ENCODE peak calls at places on chromosomes 3 and 15, in six cellular contexts. H, V, G, L, I and U are unnamed samples.

GRCh38 chr3:46736006-46736872 is 18.6 kb upstream of the PRSS50 start:
- DNase-seq in H (peak), I (no peak), L (no peak), G (no peak), V (no peak), U (no peak)

GRCh38 chr15:64877435-64877834 is 34.3 kb upstream of the ANKDD1A start:
- DNase-seq in I (no peak), G (peak), V (peak), L (peak), H (peak), U (no peak)

GRCh38 chr3:81277853-81278252 is 483.6 kb downstream of the GBE1 start:
- DNase-seq in L (no peak), G (no peak), I (no peak), V (no peak), H (no peak), U (no peak)

GRCh38 chr3:128421966-128422365 is 44.7 kb downstream of the DNAJB8 start:
- DNase-seq in V (no peak), I (no peak), G (no peak), H (no peak), L (no peak), U (no peak)

GRCh38 chr15:90530250-90531051 is 728 bp downstream of the CRTC3 start:
- DNase-seq in G (peak), L (peak), I (no peak), V (peak), H (peak), U (no peak)

GRCh38 chr3:159858650-159859049 is 130.0 kb upstream of the IL12A start:
- DNase-seq in L (no peak), G (no peak), I (no peak), V (no peak), H (no peak), U (no peak)

GRCh38 chr3:173138031-173138430 is 3.0 kb downstream of the SPATA16 start:
- DNase-seq in I (no peak), L (no peak), V (no peak), G (no peak), H (no peak), U (no peak)

GRCh38 chr3:134060561-134061385 is 31.0 kb upstream of the SLCO2A1 start:
- DNase-seq in I (no peak), L (no peak), V (no peak), H (peak), G (no peak), U (no peak)

GRCh38 chr3:124034016-124034808 is 42.3 kb upstream of the ROPN1 start:
- DNase-seq in I (no peak), G (peak), V (peak), H (peak), L (peak), U (no peak)

GRCh38 chr3:127441764-127442163 is 148.8 kb downstream of the TPRA1 start:
- DNase-seq in V (no peak), H (peak), L (no peak), G (no peak), I (no peak), U (no peak)

GRCh38 chr3:189488241-189488767 is 142.9 kb upstream of the TP63 start:
- DNase-seq in I (peak), H (no peak), G (no peak), L (no peak), V (peak), U (no peak)

GRCh38 chr3:182294256-182294655 is 499.0 kb upstream of the ATP11B start:
- DNase-seq in H (no peak), G (no peak), L (no peak), I (no peak), V (no peak), U (no peak)

GRCh38 chr3:186365202-186365974 is 3.4 kb upstream of the DGKG start:
- DNase-seq in I (no peak), G (peak), V (no peak), H (no peak), L (no peak), U (no peak)

GRCh38 chr3:183275418-183275817 is 22.4 kb downstream of the B3GNT5 start:
- DNase-seq in G (no peak), L (no peak), H (no peak), V (no peak), I (no peak), U (peak)

GRCh38 chr3:14520967-14521366 is 19.2 kb downstream of the GRIP2 start:
- DNase-seq in H (no peak), G (no peak), V (peak), L (no peak), I (no peak), U (no peak)

GRCh38 chr3:156665296-156665695 is 9.1 kb upstream of the TIPARP start:
- DNase-seq in L (no peak), I (no peak), H (no peak), V (no peak), G (no peak), U (no peak)

GRCh38 chr3:42351221-42351620 is 59.2 kb downstream of the LYZL4 start:
- DNase-seq in L (no peak), G (no peak), I (peak), V (peak), H (no peak), U (no peak)

GRCh38 chr3:123272547-123272946 is 70.8 kb downstream of the SEC22A start:
- DNase-seq in G (no peak), V (no peak), H (no peak), I (no peak), L (no peak), U (no peak)

GRCh38 chr3:100412897-100413590 is 11.7 kb downstream of the LNP1 start:
- DNase-seq in H (no peak), I (no peak), V (no peak), L (no peak), G (no peak), U (no peak)

GRCh38 chr3:17974206-17974841 is 231.9 kb upstream of the TBC1D5 start:
- DNase-seq in G (no peak), H (no peak), I (no peak), V (no peak), L (no peak), U (no peak)

GRCh38 chr3:24254649-24255048 is 240.0 kb downstream of the THRB start:
- DNase-seq in V (no peak), G (no peak), I (no peak), H (no peak), L (no peak), U (no peak)

GRCh38 chr3:24365168-24365567 is 129.5 kb downstream of the THRB start:
- DNase-seq in I (peak), L (peak), H (no peak), V (peak), G (peak), U (no peak)

GRCh38 chr3:39491014-39491413 is 23.5 kb downstream of the MOBP start:
- DNase-seq in V (no peak), I (no peak), H (no peak), G (no peak), L (no peak), U (no peak)

GRCh38 chr3:134330895-134331810 is 43.1 kb downstream of the AMOTL2 start:
- DNase-seq in I (peak), H (no peak), V (no peak), G (no peak), L (no peak), U (no peak)

GRCh38 chr3:187963677-187964385 is 190.1 kb upstream of the LPP start:
- DNase-seq in V (no peak), H (no peak), L (no peak), G (no peak), I (no peak), U (no peak)

GRCh38 chr3:8629151-8630021 is 15.2 kb downstream of the SSUH2 start:
- DNase-seq in G (no peak), H (no peak), V (peak), I (peak), L (peak), U (no peak)

GRCh38 chr3:197256836-197257444 is 41.5 kb downstream of the DLG1 start:
- DNase-seq in I (peak), G (peak), L (peak), V (no peak), H (no peak), U (peak)

GRCh38 chr3:128486692-128487537 is 6.1 kb downstream of the GATA2 start:
- DNase-seq in H (peak), I (no peak), V (peak), L (no peak), G (peak), U (no peak)

GRCh38 chr3:46829699-46830208 is 33.5 kb downstream of the MYL3 start:
- DNase-seq in G (no peak), L (no peak), I (no peak), H (no peak), V (no peak), U (peak)

GRCh38 chr15:85380860-85381535 is 595 bp downstream of the AKAP13 start:
- DNase-seq in V (peak), I (no peak), G (peak), H (peak), L (peak), U (no peak)

GRCh38 chr3:61894988-61895935 is 333.9 kb downstream of the PTPRG start:
- DNase-seq in L (peak), H (no peak), I (peak), G (peak), V (no peak), U (peak)

GRCh38 chr3:15443826-15444524 is 16.6 kb downstream of the EAF1 start:
- DNase-seq in V (no peak), I (peak), G (no peak), L (no peak), H (no peak), U (no peak)

GRCh38 chr15:41438206-41438605 is 21.3 kb downstream of the RTF1 start:
- DNase-seq in I (no peak), L (no peak), H (no peak), G (no peak), V (no peak), U (no peak)

GRCh38 chr3:73321286-73321685 is 259.8 kb downstream of the EBLN2 start:
- DNase-seq in L (no peak), I (no peak), V (no peak), G (no peak), H (no peak), U (no peak)

GRCh38 chr3:146528954-146529353 is 15.5 kb downstream of the PLSCR1 start:
- DNase-seq in I (no peak), V (no peak), H (no peak), L (no peak), G (no peak), U (no peak)

GRCh38 chr15:76341366-76342045 is 4.9 kb downstream of the ISL2 start:
- DNase-seq in V (peak), H (no peak), G (peak), I (no peak), L (peak), U (no peak)

GRCh38 chr15:92779874-92780273 is 120.2 kb upstream of the CHD2 start:
- DNase-seq in H (no peak), V (no peak), L (no peak), I (no peak), G (no peak), U (no peak)

GRCh38 chr3:64619216-64619615 is 68.6 kb downstream of the ADAMTS9 start:
- DNase-seq in V (no peak), I (no peak), H (no peak), G (no peak), L (no peak), U (no peak)

GRCh38 chr3:64621726-64622400 is 65.9 kb downstream of the ADAMTS9 start:
- DNase-seq in G (no peak), I (no peak), L (no peak), H (no peak), V (no peak), U (no peak)

GRCh38 chr3:64620020-64620419 is 67.8 kb downstream of the ADAMTS9 start:
- DNase-seq in G (no peak), L (no peak), H (no peak), I (no peak), V (no peak), U (no peak)

GRCh38 chr3:64623125-64623524 is 64.7 kb downstream of the ADAMTS9 start:
- DNase-seq in V (no peak), G (no peak), H (no peak), I (no peak), L (no peak), U (no peak)

DNA sequence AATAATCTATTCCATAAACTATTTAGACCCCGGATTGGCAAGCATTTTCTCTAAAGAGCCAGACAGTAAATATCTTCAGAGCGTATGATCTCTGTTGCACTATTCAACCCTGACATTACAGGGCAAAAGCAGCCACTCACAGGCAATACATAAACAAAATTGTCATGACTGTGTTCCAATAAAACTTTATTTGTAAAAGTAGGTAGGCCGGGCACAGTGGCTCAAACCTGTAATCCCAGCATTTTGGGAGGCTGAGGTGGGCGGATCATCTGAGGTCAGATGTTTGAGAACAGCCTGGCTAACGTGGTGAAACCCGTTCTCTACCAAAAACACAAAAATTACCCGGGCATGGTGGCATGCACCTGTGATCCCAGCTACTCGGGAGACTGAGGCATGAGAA is 66.5 kb downstream of the ADAMTS9 start:
- DNase-seq in I (no peak), L (no peak), V (no peak), G (no peak), H (no peak), U (no peak)
- H3K4me3 ChIP-seq in I (no peak), L (no peak), V (no peak), G (no peak), H (no peak), U (no peak)

GRCh38 chr3:48561045-48561736 is 2.4 kb downstream of the UCN2 start:
- DNase-seq in H (peak), I (no peak), V (peak), L (peak), G (peak), U (no peak)
- H3K4me3 ChIP-seq in H (no peak), I (peak), V (peak), L (no peak), G (peak), U (no peak)

GRCh38 chr15:24857094-24857437 is 97.7 kb upstream of the SNRPN start:
- DNase-seq in V (no peak), G (no peak), I (no peak), H (no peak), L (no peak), U (no peak)

GRCh38 chr15:24858737-24859601 is 95.8 kb upstream of the SNRPN start:
- DNase-seq in V (no peak), H (no peak), L (no peak), I (no peak), G (no peak), U (no peak)

GRCh38 chr15:24861014-24861690 is 93.6 kb upstream of the SNRPN start:
- DNase-seq in H (no peak), L (no peak), V (no peak), G (no peak), I (no peak), U (no peak)

GRCh38 chr15:24856397-24857093 is 98.2 kb upstream of the SNRPN start:
- DNase-seq in H (no peak), I (no peak), G (no peak), V (peak), L (no peak), U (no peak)

DNA sequence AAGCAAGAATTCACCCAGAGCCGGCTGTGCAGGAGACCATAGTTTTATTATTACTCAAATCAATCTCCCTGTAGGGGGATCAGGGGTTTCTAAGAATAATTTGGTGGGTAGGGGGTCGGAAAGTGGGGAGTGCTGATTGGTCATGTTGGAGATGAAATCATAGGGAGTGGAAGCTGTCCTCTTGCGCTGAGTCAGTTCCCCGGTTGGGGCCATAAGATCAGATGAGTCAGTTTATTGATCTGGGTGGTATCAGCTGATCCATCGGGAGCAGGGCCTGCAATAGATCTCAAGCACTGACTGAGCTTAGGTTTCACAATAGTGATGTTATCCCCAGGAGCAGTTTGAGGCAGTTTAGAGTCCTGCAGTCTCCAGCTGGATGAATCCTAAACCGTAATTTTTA is 97.0 kb upstream of the SNRPN start:
- DNase-seq in V (no peak), G (no peak), L (no peak), H (no peak), I (no peak), U (no peak)
- H3K4me3 ChIP-seq in V (peak), G (no peak), L (no peak), H (no peak), I (no peak), U (no peak)

GRCh38 chr15:74402873-74403589 is 30.7 kb downstream of the SEMA7A start:
- DNase-seq in L (peak), V (peak), I (no peak), G (no peak), H (peak), U (peak)

GRCh38 chr15:74400915-74401757 is 32.6 kb downstream of the SEMA7A start:
- DNase-seq in V (peak), I (no peak), H (no peak), L (no peak), G (no peak), U (peak)

GRCh38 chr15:74403590-74403919 is 30.2 kb downstream of the SEMA7A start:
- DNase-seq in L (no peak), I (no peak), V (peak), H (no peak), G (no peak), U (no peak)

GRCh38 chr15:74403981-74404563 is 29.7 kb downstream of the SEMA7A start:
- DNase-seq in L (no peak), V (peak), G (no peak), I (no peak), H (no peak), U (no peak)

DNA sequence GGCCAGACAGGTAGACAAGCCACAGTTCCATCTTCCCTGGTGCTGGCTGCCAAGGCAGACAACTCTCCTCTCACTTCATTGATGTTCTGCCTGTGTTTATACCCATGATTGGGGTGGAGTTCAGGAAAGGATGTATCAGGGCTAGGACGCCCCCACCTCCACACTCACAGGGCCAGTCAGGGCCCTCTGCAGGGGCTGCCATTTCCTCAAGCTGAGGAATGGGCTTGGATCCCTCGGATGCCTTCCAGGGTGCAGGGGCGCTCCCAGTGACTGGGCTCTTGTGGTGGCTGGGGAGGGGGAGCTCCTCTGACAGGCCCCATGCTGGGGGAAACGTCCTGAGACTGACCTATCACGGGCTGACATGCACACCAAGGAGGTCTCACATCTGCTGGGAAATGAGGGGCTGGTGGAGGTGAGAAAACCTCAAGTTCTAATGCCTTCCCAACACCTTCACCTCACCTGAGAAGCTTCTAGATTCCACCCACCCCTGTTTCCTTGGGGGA is 31.4 kb downstream of the SEMA7A start:
- DNase-seq in V (peak), H (no peak), L (no peak), G (no peak), I (no peak), U (no peak)
- H3K4me3 ChIP-seq in V (no peak), H (no peak), L (no peak), G (no peak), I (no peak), U (peak)

DNA sequence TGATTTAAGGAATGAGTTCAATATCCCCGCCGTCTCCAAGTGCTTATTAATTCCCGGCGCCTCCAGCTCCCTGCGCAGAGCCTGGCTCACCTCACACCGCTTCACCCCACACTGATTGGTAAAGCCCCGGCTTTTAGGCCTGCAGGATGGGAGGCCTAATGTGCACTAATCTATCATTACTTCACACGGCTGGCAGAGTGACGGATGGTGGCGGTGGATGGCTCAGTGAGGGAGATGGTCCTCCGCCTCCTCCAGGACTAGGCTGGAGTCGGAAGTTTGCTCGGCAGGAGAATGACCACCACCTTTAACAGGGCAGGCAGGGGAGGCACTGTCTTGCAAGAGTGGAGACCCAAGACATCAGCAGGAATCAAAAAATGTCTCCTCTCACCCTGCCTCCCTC is 81.7 kb downstream of the MEGF11 start:
- DNase-seq in G (no peak), H (peak), L (no peak), V (no peak), I (no peak), U (no peak)
- H3K4me3 ChIP-seq in G (no peak), H (no peak), L (no peak), V (no peak), I (no peak), U (no peak)

GRCh38 chr15:74616996-74617395 is 1.4 kb downstream of the CLK3 start:
- DNase-seq in G (no peak), H (no peak), V (no peak), L (no peak), I (no peak), U (no peak)
- H3K4me3 ChIP-seq in G (peak), H (peak), V (peak), L (peak), I (peak), U (peak)